ENCODE peak calls at places on chromosome 15, in ten cellular contexts. X is thoracic aorta; L is psoas muscle; F is H7; M is GM06990; T is adrenal gland; H is cardiac muscle cell; P is Panc1; A is osteoblast; J is effector memory CD4-positive, alpha-beta T cell. G is an unnamed sample. For H3K27me3, the result is how much of the 10 kb centered on the place peaks cover.

GRCh38 chr15:66879968-66880367 is 177.9 kb downstream of the SMAD6 start:
- DNase-seq in X (no peak), L (no peak), F (no peak), M (no peak), T (no peak), H (no peak), P (no peak), A (no peak), J (no peak), G (no peak)

GRCh38 chr15:43541785-43542184 is 24.4 kb downstream of the MAP1A start:
- DNase-seq in X (no peak), L (no peak), F (no peak), M (no peak), T (no peak), H (no peak), P (no peak), A (peak), J (no peak), G (no peak)

GRCh38 chr15:90763700-90764099 is 46.6 kb downstream of the BLM start:
- DNase-seq in X (no peak), L (no peak), F (no peak), M (no peak), T (no peak), H (no peak), P (no peak), A (no peak), J (no peak), G (no peak)

GRCh38 chr15:29822100-29822684 is at the start of gene TJP1:
- DNase-seq in X (no peak), L (peak), F (peak), M (no peak), T (peak), H (peak), P (no peak), A (peak), J (no peak), G (peak)

GRCh38 chr15:90191795-90192494 is 9.2 kb upstream of the SEMA4B start:
- DNase-seq in X (no peak), L (peak), F (peak), M (peak), T (peak), H (peak), P (no peak), A (peak), J (no peak), G (peak)

GRCh38 chr15:99239545-99240198 is 9.7 kb downstream of the TTC23 start:
- DNase-seq in X (no peak), L (no peak), F (no peak), M (peak), T (no peak), H (no peak), P (no peak), A (no peak), J (no peak), G (no peak)

GRCh38 chr15:88256261-88257230 is at the start of gene NTRK3:
- DNase-seq in X (no peak), L (no peak), F (peak), M (no peak), T (no peak), H (peak), P (no peak), A (peak), J (no peak), G (no peak)

GRCh38 chr15:58696740-58697139 is 52.8 kb downstream of the ADAM10 start:
- DNase-seq in X (no peak), L (no peak), F (no peak), M (no peak), T (no peak), H (no peak), P (no peak), A (no peak), J (no peak), G (no peak)

GRCh38 chr15:80967451-80967850 is 22.2 kb downstream of the MESD start:
- DNase-seq in X (no peak), L (no peak), F (peak), M (no peak), T (peak), H (peak), P (no peak), A (peak), J (no peak), G (peak)

GRCh38 chr15:96327155-96327741 is 3.3 kb upstream of the NR2F2 start:
- DNase-seq in X (no peak), L (no peak), F (peak), M (no peak), T (peak), H (peak), P (no peak), A (peak), J (no peak), G (peak)

GRCh38 chr15:100689500-100689899 is 87.1 kb downstream of the ASB7 start:
- DNase-seq in X (no peak), L (no peak), F (no peak), M (no peak), T (peak), H (no peak), P (no peak), A (no peak), J (no peak), G (no peak)

GRCh38 chr15:34730701-34731100 is 24.1 kb downstream of the GJD2 start:
- DNase-seq in X (no peak), L (no peak), F (no peak), M (no peak), T (no peak), H (no peak), P (no peak), A (no peak), J (no peak), G (no peak)

GRCh38 chr15:55402707-55403106 is 5.5 kb downstream of the CCPG1 start:
- DNase-seq in X (no peak), L (no peak), F (no peak), M (no peak), T (no peak), H (no peak), P (no peak), A (no peak), J (no peak), G (no peak)

GRCh38 chr15:52653451-52653964 is 25.7 kb downstream of the ATOSA start:
- DNase-seq in X (no peak), L (no peak), F (no peak), M (no peak), T (no peak), H (peak), P (peak), A (no peak), J (no peak), G (peak)

GRCh38 chr15:67358812-67359211 is 104.2 kb downstream of the IQCH start:
- DNase-seq in X (no peak), L (no peak), F (no peak), M (no peak), T (no peak), H (no peak), P (no peak), A (no peak), J (no peak), G (peak)

GRCh38 chr15:79060175-79060574 is 30.4 kb downstream of the RASGRF1 start:
- DNase-seq in X (no peak), L (no peak), F (peak), M (no peak), T (no peak), H (no peak), P (no peak), A (no peak), J (no peak), G (no peak)
- H3K27me3 ChIP-seq in X (under half), L (under half), F (under half), M (under half), T (under half), H (under half), P (under half), A (under half), J (under half), G (under half)

DNA sequence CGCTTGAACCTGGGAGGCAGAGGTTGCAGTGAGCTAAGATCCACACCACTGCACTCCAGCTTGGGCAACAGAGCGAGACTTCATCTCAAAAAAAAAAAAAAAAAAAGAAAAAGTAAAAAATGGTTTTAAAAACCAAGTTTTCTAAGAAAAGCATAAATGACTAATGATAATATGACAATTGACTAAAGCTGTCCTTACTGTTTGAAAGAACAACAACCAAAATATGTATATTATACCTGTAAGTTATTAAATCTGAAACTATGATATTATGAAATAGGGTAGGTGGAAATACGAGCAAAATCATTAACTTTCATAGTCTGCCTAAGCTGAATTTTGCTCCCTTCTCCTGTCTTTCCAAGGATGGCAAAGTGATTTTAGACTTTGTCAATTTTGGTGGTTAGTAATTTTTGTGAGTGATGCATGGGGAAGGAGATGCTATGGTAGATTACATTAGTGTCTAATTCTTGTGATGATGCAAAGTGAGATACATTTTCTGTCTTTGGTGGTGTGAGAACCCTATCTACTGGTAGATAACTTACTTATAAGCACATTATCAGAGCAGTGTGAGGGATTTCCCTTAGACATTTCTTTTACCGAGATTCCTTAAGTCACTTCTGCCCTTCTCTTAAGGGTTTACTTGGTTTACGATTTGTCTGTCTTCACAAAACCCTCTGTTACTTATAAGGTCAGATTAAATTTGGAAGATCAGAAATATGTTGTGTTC is 10.6 kb upstream of the CHD2 start:
- DNase-seq in X (no peak), L (no peak), F (no peak), M (no peak), T (no peak), H (no peak), P (no peak), A (no peak), J (no peak), G (no peak)
- H3K4me3 ChIP-seq in X (no peak), L (no peak), F (no peak), M (no peak), T (no peak), H (no peak), P (no peak), A (no peak), J (no peak), G (no peak)

GRCh38 chr15:40516322-40516721 is 45.5 kb downstream of the CHST14 start:
- DNase-seq in X (no peak), L (no peak), F (no peak), M (no peak), T (no peak), H (no peak), P (no peak), A (no peak), J (no peak), G (no peak)

GRCh38 chr15:40511093-40511471 is 40.3 kb downstream of the CHST14 start:
- DNase-seq in X (no peak), L (no peak), F (no peak), M (peak), T (no peak), H (no peak), P (no peak), A (no peak), J (no peak), G (no peak)

GRCh38 chr15:40511472-40512133 is 40.8 kb downstream of the CHST14 start:
- DNase-seq in X (no peak), L (peak), F (peak), M (peak), T (peak), H (peak), P (no peak), A (peak), J (no peak), G (no peak)

GRCh38 chr15:40510201-40510600 is 39.4 kb downstream of the CHST14 start:
- DNase-seq in X (no peak), L (no peak), F (no peak), M (no peak), T (no peak), H (no peak), P (no peak), A (no peak), J (no peak), G (no peak)

DNA sequence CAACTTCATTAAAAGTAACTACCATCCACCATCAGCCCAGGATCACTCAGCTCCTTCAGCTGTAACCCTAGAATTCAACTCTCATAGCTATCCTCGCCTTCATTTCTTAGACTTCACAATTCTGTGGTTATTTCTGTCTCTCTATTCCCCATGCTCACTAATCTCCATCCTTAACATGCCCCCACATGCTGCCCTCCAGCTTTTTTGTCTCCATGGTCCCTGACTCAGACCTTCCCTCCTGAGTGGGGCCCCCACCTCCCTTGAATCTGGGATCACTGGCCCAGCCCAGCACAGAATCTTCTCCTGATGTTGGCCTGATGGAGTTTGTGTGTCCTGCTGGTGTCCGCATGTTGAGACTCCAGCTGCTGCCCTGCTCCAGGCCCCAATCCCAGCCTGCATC is 41.7 kb downstream of the CHST14 start:
- DNase-seq in X (no peak), L (no peak), F (no peak), M (no peak), T (no peak), H (no peak), P (no peak), A (no peak), J (no peak), G (no peak)
- H3K27me3 ChIP-seq in X (under half), L (under half), F (under half), M (under half), T (under half), H (half or more), P (under half), A (under half), J (under half), G (under half)

GRCh38 chr15:28096411-28096719 is 2.8 kb downstream of the OCA2 start:
- DNase-seq in X (no peak), L (no peak), F (no peak), M (no peak), T (no peak), H (no peak), P (no peak), A (no peak), J (no peak), G (no peak)

GRCh38 chr15:28096720-28097431 is 2.2 kb downstream of the OCA2 start:
- DNase-seq in X (no peak), L (no peak), F (peak), M (no peak), T (no peak), H (peak), P (no peak), A (peak), J (no peak), G (no peak)

GRCh38 chr15:28097656-28098359 is 1.3 kb downstream of the OCA2 start:
- DNase-seq in X (no peak), L (no peak), F (peak), M (no peak), T (no peak), H (no peak), P (no peak), A (no peak), J (no peak), G (no peak)

GRCh38 chr15:28093761-28094535 is 5.2 kb downstream of the OCA2 start:
- DNase-seq in X (no peak), L (no peak), F (peak), M (no peak), T (no peak), H (no peak), P (no peak), A (no peak), J (no peak), G (no peak)

DNA sequence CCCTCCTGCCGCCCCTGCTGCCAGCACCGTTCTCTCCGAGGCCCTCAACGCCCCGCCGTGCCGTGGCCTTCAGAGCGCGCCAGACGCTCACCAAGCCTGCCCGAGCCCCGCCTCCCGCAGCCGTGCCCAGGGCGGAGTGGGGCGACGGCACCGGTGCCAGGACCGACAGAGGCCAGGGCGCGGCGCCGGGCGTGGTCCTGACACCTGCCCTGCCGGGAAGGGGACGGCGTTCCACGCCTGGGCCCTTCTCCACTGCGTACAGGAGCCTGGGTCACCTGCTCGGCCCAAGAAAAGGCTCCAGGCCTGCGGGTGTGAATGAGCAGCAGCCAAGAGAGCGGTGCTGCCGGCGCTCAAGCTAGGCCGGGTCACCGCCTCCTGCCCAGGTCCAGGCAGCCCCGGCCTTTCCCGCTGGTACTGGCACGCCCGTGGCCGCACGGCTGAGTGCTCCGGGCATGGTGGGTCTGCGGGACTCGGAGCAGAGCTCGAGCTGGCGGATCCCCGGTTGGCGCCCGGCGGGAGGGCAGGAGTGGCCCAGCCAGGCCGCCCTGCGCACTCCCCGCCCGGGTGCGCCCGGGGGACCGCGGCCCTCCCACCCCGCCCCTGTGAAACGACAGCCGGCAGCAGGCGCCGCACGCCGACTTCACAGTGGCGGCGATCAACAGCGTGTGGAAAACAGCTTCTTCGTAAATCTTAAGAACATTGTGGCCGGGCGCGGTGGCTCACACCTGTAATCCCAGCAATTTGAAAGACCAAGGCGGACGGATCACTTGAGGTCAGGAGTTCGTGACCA is 4.2 kb downstream of the OCA2 start:
- DNase-seq in X (no peak), L (peak), F (peak), M (no peak), T (no peak), H (peak), P (no peak), A (peak), J (no peak), G (no peak)
- H3K4me3 ChIP-seq in X (peak), L (peak), F (peak), M (peak), T (peak), H (peak), P (peak), A (no peak), J (peak), G (no peak)

GRCh38 chr15:40928975-40929729 is at the start of gene DLL4:
- DNase-seq in X (no peak), L (peak), F (peak), M (peak), T (peak), H (peak), P (no peak), A (peak), J (no peak), G (peak)
- H3K27me3 ChIP-seq in X (under half), L (half or more), F (half or more), M (under half), T (under half), H (half or more), P (under half), A (half or more), J (half or more), G (under half)

G was measured in SJCRH30.